ENCODE peak calls at places on chromosome 4, in five cellular contexts. Z is GM23338, S is HCT116, B is neural progenitor cell, V is hepatocyte. N is an unnamed sample.

GRCh38 chr4:10333942-10334341 is 123.3 kb downstream of the ZNF518B start:
- DNase-seq in Z (peak), S (no peak), B (no peak), V (peak), N (no peak)

GRCh38 chr4:6917445-6918241 is 8.0 kb downstream of the TBC1D14 start:
- DNase-seq in Z (peak), S (peak), B (peak), V (peak), N (peak)

GRCh38 chr4:55939437-55939836 is 9.3 kb upstream of the CEP135 start:
- DNase-seq in Z (no peak), S (no peak), B (no peak), V (peak), N (no peak)

GRCh38 chr4:2914220-2915126 is 48.7 kb downstream of the NOP14 start:
- DNase-seq in Z (no peak), S (no peak), B (no peak), V (no peak), N (no peak)

GRCh38 chr4:118821590-118822293 is 14.2 kb downstream of the SEC24D start:
- DNase-seq in Z (no peak), S (no peak), B (no peak), V (peak), N (no peak)

GRCh38 chr4:8297141-8297601 is 27.6 kb downstream of the HTRA3 start:
- DNase-seq in Z (no peak), S (no peak), B (no peak), V (no peak), N (no peak)

GRCh38 chr4:1404573-1405248 is 1.5 kb downstream of the NKX1-1 start:
- DNase-seq in Z (peak), S (no peak), B (no peak), V (no peak), N (no peak)

GRCh38 chr4:7979652-7979968 is 39.9 kb upstream of the AFAP1 start:
- DNase-seq in Z (peak), S (no peak), B (no peak), V (no peak), N (no peak)

GRCh38 chr4:150336676-150337412 is 245.1 kb upstream of the MAB21L2 start:
- DNase-seq in Z (no peak), S (no peak), B (no peak), V (no peak), N (no peak)

GRCh38 chr4:26709246-26709645 is 125.4 kb downstream of the TBC1D19 start:
- DNase-seq in Z (no peak), S (no peak), B (no peak), V (no peak), N (no peak)

GRCh38 chr4:156329779-156330178 is 376.1 kb upstream of the CTSO start:
- DNase-seq in Z (no peak), S (no peak), B (no peak), V (no peak), N (no peak)

GRCh38 chr4:109383823-109384222 is 49.8 kb upstream of the SEC24B start:
- DNase-seq in Z (no peak), S (no peak), B (no peak), V (no peak), N (peak)

GRCh38 chr4:147836807-147837206 is 104.9 kb downstream of the ARHGAP10 start:
- DNase-seq in Z (no peak), S (no peak), B (no peak), V (no peak), N (no peak)

GRCh38 chr4:147833741-147834140 is 101.9 kb downstream of the ARHGAP10 start:
- DNase-seq in Z (no peak), S (no peak), B (no peak), V (no peak), N (no peak)

GRCh38 chr4:147833254-147833653 is 101.4 kb downstream of the ARHGAP10 start:
- DNase-seq in Z (no peak), S (no peak), B (no peak), V (no peak), N (no peak)

GRCh38 chr4:147831452-147832192 is 99.7 kb downstream of the ARHGAP10 start:
- DNase-seq in Z (no peak), S (peak), B (no peak), V (peak), N (no peak)

GRCh38 chr4:147834480-147834879 is 102.6 kb downstream of the ARHGAP10 start:
- DNase-seq in Z (no peak), S (no peak), B (no peak), V (no peak), N (no peak)
- H3K27ac ChIP-seq in Z (peak), S (no peak), B (peak), V (no peak), N (no peak)

DNA sequence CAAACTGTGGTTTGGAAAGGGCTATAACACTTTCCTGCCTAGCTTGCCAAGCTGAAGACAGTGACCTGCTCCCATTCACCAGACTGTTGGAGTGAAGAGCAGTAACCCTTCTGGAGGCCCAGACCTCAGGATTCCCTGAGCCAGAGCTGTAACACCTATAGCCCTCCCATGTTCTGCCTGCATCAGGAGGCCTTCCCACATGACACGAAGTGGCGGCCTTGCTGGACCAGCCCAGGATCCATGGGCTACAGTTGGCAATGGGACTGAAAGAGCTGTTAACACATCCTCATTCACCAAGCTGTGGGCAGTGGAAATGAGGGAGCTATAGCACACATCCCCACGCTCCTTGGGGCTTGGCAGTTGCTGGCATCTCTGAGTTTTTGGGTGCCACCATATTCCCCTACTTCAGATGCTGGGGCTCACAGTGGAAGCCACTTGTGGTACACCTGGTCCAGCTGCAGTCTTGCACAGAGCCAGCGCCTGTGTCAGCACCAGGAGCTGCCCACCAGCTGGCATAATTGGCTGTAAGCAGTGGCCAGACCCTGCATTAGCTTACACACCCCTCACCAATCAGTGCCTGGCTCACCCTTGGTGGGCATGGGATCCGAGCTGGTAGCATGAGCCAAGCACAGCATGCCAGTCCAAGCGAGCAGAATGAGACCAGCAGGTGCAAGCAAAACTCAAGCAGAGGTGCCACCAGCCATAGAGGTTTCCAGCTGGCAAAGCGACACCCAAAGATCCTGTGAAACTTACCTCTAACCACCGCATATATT is 1029.3 kb downstream of the TECRL start:
- DNase-seq in Z (no peak), S (no peak), B (no peak), V (no peak), N (no peak)
- TF ChIP-seq EZH2phosphoT487 in Z (no peak), S (no peak), B (no peak), V (no peak), N (no peak)

DNA sequence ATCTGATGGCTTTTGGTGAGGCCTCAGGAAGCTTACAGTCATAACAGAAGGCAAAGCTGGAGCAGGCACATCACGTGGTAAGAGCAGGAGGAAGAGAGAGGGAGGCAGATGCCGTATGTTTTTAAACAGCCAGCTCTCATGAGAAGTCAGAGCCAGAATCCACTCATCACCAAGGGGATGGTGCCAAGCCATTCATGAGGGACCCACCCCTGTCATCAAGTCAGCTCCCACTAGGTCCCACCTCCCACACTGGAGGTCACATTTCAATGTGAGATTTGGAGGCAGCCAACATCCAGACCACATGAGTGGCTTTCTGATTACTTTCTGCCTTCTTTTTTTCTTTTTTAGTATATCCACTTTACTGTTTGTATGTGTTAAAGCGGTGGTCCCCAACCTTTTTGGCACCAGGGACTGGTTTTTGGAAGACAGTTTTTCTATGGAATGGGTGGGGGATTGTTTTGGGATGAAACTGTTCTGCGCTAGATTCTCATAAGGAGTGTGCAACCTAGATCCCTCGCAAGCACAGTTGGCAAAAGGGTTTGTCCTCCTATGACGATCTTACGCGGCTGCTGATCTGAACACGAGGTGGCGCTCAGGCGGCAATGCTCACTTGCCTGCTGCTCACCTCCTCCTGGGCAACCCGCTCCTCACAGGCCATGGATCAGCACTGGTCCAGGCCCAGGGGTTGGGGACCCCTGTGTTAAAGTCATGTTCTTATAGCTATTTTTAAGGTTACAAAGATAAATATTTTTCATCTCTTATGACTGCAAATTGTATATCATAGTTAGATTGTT is 61.7 kb downstream of the SLIT2 start:
- DNase-seq in Z (peak), S (peak), B (peak), V (peak), N (peak)
- TF ChIP-seq CTCF in Z (peak), S (peak), B (peak), V (peak), N (peak)

GRCh38 chr4:182208651-182209050 is 34.6 kb upstream of the TENM3 start:
- DNase-seq in Z (no peak), S (no peak), B (no peak), V (no peak), N (no peak)
- H3K27ac ChIP-seq in Z (no peak), S (no peak), B (no peak), V (peak), N (no peak)

GRCh38 chr4:32985256-32985655 is 2265.1 kb downstream of the PCDH7 start:
- DNase-seq in Z (no peak), S (no peak), B (no peak), V (no peak), N (no peak)
- TF ChIP-seq EZH2phosphoT487 in Z (no peak), S (no peak), B (no peak), V (no peak), N (no peak)

DNA sequence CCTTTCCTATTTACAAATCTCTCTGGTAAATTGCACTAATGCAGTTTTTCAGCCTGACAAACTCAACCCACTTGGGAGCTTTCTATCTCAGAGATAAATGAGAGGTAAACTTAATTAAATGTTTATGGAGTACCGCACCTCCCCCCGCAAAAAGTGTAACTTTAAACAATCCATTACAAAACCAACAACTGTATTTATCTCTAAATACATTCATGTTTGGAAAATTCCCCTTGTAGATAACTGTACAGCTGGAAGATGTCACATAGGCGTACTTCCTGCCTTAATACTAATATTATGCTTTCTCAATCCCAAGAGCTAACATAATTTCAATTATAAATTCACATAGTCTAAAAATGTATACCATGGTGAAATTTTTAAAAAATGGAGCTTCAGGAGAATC is 215.4 kb downstream of the LDB2 start:
- DNase-seq in Z (no peak), S (no peak), B (no peak), V (no peak), N (no peak)
- TF ChIP-seq CTCF in Z (no peak), S (no peak), B (no peak), V (no peak), N (no peak)

GRCh38 chr4:187236491-187236890 is 512.8 kb upstream of the FAT1 start:
- DNase-seq in Z (no peak), S (no peak), B (no peak), V (peak), N (no peak)
- H3K27ac ChIP-seq in Z (no peak), S (no peak), B (no peak), V (no peak), N (no peak)

GRCh38 chr4:183602444-183603102 is 56.4 kb downstream of the RWDD4 start:
- DNase-seq in Z (peak), S (no peak), B (no peak), V (no peak), N (no peak)
- TF ChIP-seq EZH2phosphoT487 in Z (no peak), S (no peak), B (no peak), V (no peak), N (no peak)

DNA sequence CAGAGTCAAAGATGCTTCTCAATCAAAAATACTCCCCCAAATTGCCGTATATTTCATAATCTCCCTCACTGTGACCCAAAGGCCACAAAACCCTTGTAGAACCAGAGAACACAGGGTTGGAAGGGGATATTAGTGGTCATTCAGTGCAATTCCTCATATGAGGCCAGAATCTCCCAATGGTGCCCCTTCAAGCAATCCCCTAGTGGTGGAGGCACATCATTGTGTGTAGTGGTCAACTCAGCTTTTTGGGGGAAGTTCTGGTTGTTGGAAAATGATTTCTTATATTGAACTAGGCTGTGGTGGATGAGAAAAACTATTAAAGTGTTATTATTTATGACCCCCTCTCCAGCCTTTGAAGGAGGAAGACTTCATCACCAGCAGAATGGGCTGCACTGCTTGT is 17.6 kb upstream of the BOD1L1 start:
- DNase-seq in Z (peak), S (no peak), B (no peak), V (no peak), N (no peak)
- TF ChIP-seq CTCF in Z (peak), S (peak), B (peak), V (no peak), N (peak)

N was measured in OCI-LY7.